ENCODE peak calls at places on chromosome 1, in four cellular contexts. Y is NAMALWA, K is sciatic nerve, R is Calu3. N is an unnamed sample.

GRCh38 chr1:52569333-52570265 is 16.7 kb upstream of the TUT4 start:
- DNase-seq in K (no peak), R (no peak), Y (no peak), N (no peak)

GRCh38 chr1:8078176-8078671 is 52.1 kb upstream of the ERRFI1 start:
- DNase-seq in R (peak), Y (no peak), K (no peak), N (no peak)

GRCh38 chr1:14949836-14950674 is 203.5 kb upstream of the TMEM51 start:
- DNase-seq in Y (no peak), K (no peak), R (no peak), N (no peak)

GRCh38 chr1:13824626-13825025 is 124.6 kb downstream of the PRDM2 start:
- DNase-seq in Y (no peak), K (no peak), R (no peak), N (no peak)

GRCh38 chr1:155910621-155911121 is 478 bp downstream of the RIT1 start:
- DNase-seq in Y (peak), K (no peak), R (peak), N (peak)

GRCh38 chr1:28890836-28891235 is 23.5 kb upstream of the EPB41 start:
- DNase-seq in K (no peak), Y (no peak), R (no peak), N (no peak)

GRCh38 chr1:233639611-233640010 is 25.7 kb downstream of the KCNK1 start:
- DNase-seq in K (no peak), Y (no peak), R (no peak), N (no peak)

GRCh38 chr1:27331922-27332321 is 9.9 kb upstream of the SYTL1 start:
- DNase-seq in Y (no peak), K (no peak), R (no peak), N (no peak)

GRCh38 chr1:234619794-234620247 is 9.8 kb upstream of the IRF2BP2 start:
- DNase-seq in R (no peak), K (no peak), Y (no peak), N (no peak)

GRCh38 chr1:207922554-207922953 is 11.6 kb upstream of the CD34 start:
- DNase-seq in K (no peak), R (no peak), Y (no peak), N (no peak)

GRCh38 chr1:41722184-41722583 is 196.5 kb downstream of the HIVEP3 start:
- DNase-seq in R (no peak), K (no peak), Y (no peak), N (no peak)

GRCh38 chr1:119739150-119739549 is 27.4 kb downstream of the PHGDH start:
- DNase-seq in Y (no peak), K (no peak), R (no peak), N (no peak)

GRCh38 chr1:201019321-201019977 is 4.1 kb downstream of the KIF21B start:
- DNase-seq in R (peak), Y (peak), K (no peak), N (peak)

GRCh38 chr1:39105841-39106765 is 80.0 kb downstream of the NDUFS5 start:
- DNase-seq in K (peak), R (peak), Y (no peak), N (peak)

GRCh38 chr1:1629430-1630190 is 2.4 kb upstream of the MMP23B start:
- DNase-seq in Y (peak), K (peak), R (no peak), N (peak)

GRCh38 chr1:31801450-31801849 is 14.4 kb downstream of the SPOCD1 start:
- DNase-seq in Y (no peak), K (no peak), R (no peak), N (no peak)

GRCh38 chr1:15459771-15460719 is 3.5 kb downstream of the CELA2A start:
- DNase-seq in K (no peak), R (no peak), Y (no peak), N (no peak)

GRCh38 chr1:151514366-151514765 is 3.2 kb downstream of the CGN start:
- DNase-seq in Y (no peak), K (no peak), R (no peak), N (no peak)

GRCh38 chr1:68484618-68485017 is 12.3 kb downstream of the DEPDC1 start:
- DNase-seq in Y (no peak), K (no peak), R (no peak), N (no peak)

GRCh38 chr1:204742676-204743075 is 57.1 kb upstream of the LRRN2 start:
- DNase-seq in K (no peak), R (no peak), Y (no peak), N (no peak)

GRCh38 chr1:156551866-156552265 is 20.5 kb downstream of the IQGAP3 start:
- DNase-seq in R (peak), K (no peak), Y (no peak), N (no peak)

GRCh38 chr1:158016651-158017335 is 23.3 kb downstream of the KIRREL1 start:
- DNase-seq in Y (no peak), K (no peak), R (no peak), N (no peak)

GRCh38 chr1:181077576-181078242 is 10.8 kb upstream of the IER5 start:
- DNase-seq in K (no peak), R (no peak), Y (no peak), N (no peak)

GRCh38 chr1:168767885-168768584 is 39.0 kb upstream of the DPT start:
- DNase-seq in R (no peak), Y (no peak), K (no peak), N (no peak)

GRCh38 chr1:36965301-36966159 is 68.8 kb downstream of the GRIK3 start:
- DNase-seq in R (no peak), K (no peak), Y (no peak), N (no peak)